ENCODE peak calls at places on chromosomes 16 and 17, in eight cellular contexts. C is RCC 7860; N is left colon; D is stimulated activated CD8-positive, alpha-beta memory T cell treated with anti-CD3 and anti-CD28 coated beads, Interleukin-15, amount 100 ng/mL, for 24 hours; B is DND-41; J is kidney glomerular epithelial cell; G is fibroblast of lung; T is activated naive CD4-positive, alpha-beta T cell. S is an unnamed sample.

GRCh38 chr16:761580-761979 is 1.0 kb downstream of the MSLN start:
- DNase-seq in J (no peak), D (no peak), N (no peak), B (no peak), C (no peak), T (no peak), G (no peak), S (no peak)

GRCh38 chr17:42078396-42079042 is 19.8 kb downstream of the ZNF385C start:
- DNase-seq in B (no peak), C (no peak), T (no peak), N (no peak), G (no peak), D (no peak), J (no peak), S (no peak)

GRCh38 chr17:67260051-67260987 is 15.3 kb upstream of the HELZ start:
- DNase-seq in N (no peak), G (peak; percentile 95), B (no peak), D (no peak), T (no peak), J (no peak), C (no peak), S (no peak)

GRCh38 chr17:11736613-11737289 is 138.5 kb downstream of the DNAH9 start:
- DNase-seq in T (no peak), C (no peak), B (no peak), J (no peak), D (no peak), G (no peak), N (no peak), S (no peak)

GRCh38 chr17:50192116-50192872 is 9.1 kb downstream of the COL1A1 start:
- DNase-seq in G (no peak), C (no peak), B (no peak), N (no peak), J (no peak), D (no peak), T (no peak), S (no peak)

GRCh38 chr16:3497771-3498170 is 2.5 kb upstream of the C16orf90 start:
- DNase-seq in C (no peak), J (no peak), G (no peak), T (no peak), D (no peak), B (no peak), N (no peak), S (no peak)

GRCh38 chr16:65315004-65315398 is 193.1 kb upstream of the CDH11 start:
- DNase-seq in C (no peak), G (no peak), J (no peak), T (no peak), N (no peak), D (no peak), B (no peak), S (no peak)

GRCh38 chr16:10564591-10564990 is 15.8 kb downstream of the EMP2 start:
- DNase-seq in N (no peak), D (no peak), B (no peak), C (no peak), T (no peak), G (no peak), J (no peak), S (no peak)

GRCh38 chr16:84120023-84120422 is 3.3 kb upstream of the MBTPS1 start:
- DNase-seq in T (no peak), N (no peak), J (no peak), G (no peak), B (no peak), D (no peak), C (no peak), S (no peak)

GRCh38 chr17:968812-969766 is 10.5 kb downstream of the NXN start:
- DNase-seq in T (no peak), B (no peak), C (no peak), J (peak; percentile 21), D (no peak), G (no peak), N (no peak), S (no peak)

GRCh38 chr16:85569615-85570212 is 43.4 kb upstream of the GSE1 start:
- DNase-seq in T (no peak), D (no peak), J (no peak), N (no peak), C (no peak), B (peak; percentile 92), G (peak; percentile 56), S (peak; percentile 98)

GRCh38 chr16:88071908-88072307 is 120.7 kb downstream of the BANP start:
- DNase-seq in C (no peak), G (no peak), D (no peak), J (no peak), N (no peak), T (no peak), B (no peak), S (no peak)

GRCh38 chr16:82672676-82673075 is 45.9 kb downstream of the CDH13 start:
- DNase-seq in N (no peak), B (no peak), C (no peak), T (no peak), J (no peak), G (no peak), D (no peak), S (no peak)

GRCh38 chr16:12673466-12673865 is 130.2 kb downstream of the CPPED1 start:
- DNase-seq in D (no peak), T (no peak), N (no peak), C (no peak), J (no peak), B (no peak), G (no peak), S (no peak)

GRCh38 chr16:28609631-28610594 is at the start of gene SULT1A1:
- DNase-seq in T (no peak), D (no peak), G (no peak), C (no peak), B (no peak), N (peak; percentile 83), J (peak; percentile 26), S (no peak)

GRCh38 chr17:64148699-64149098 is 18.8 kb upstream of the ERN1 start:
- DNase-seq in G (no peak), T (no peak), D (no peak), B (peak; percentile 19), J (no peak), C (peak; percentile 19), N (no peak), S (no peak)

GRCh38 chr17:27294689-27295630 is 1.0 kb downstream of the WSB1 start:
- DNase-seq in D (no peak), G (peak; percentile 94), T (peak; percentile 37), C (peak; percentile 66), J (peak; percentile 86), B (peak; percentile 68), N (peak; percentile 77), S (peak; percentile 22)

GRCh38 chr17:17765359-17765758 is 71.4 kb downstream of the SREBF1 start:
- DNase-seq in N (no peak), J (no peak), D (no peak), T (no peak), B (no peak), C (no peak), G (no peak), S (no peak)

GRCh38 chr17:36089888-36090836 is at the start of gene CCL3:
- DNase-seq in N (no peak), B (no peak), D (no peak), J (no peak), T (no peak), G (no peak), C (no peak), S (no peak)

GRCh38 chr16:53052519-53053501 is at the start of gene CHD9NB:
- DNase-seq in J (peak; percentile 91), C (peak; percentile 84), D (no peak), T (no peak), N (peak; percentile 81), G (peak; percentile 88), B (peak; percentile 27), S (no peak)

GRCh38 chr17:40251576-40251975 is 32.5 kb downstream of the WIPF2 start:
- DNase-seq in B (no peak), J (peak; percentile 80), C (peak; percentile 91), D (no peak), N (peak; percentile 48), G (peak; percentile 77), T (no peak), S (no peak)

GRCh38 chr17:40095944-40096791 is 4.2 kb downstream of the NR1D1 start:
- DNase-seq in N (peak; percentile 75), G (no peak), J (no peak), B (peak; percentile 67), T (peak; percentile 64), D (peak; percentile 40), C (no peak), S (no peak)

GRCh38 chr17:62631086-62631935 is 3.8 kb downstream of the MRC2 start:
- DNase-seq in N (peak; percentile 16), B (no peak), G (no peak), D (no peak), C (no peak), J (no peak), T (no peak), S (no peak)

GRCh38 chr17:75078097-75079022 is 9.4 kb upstream of the SLC16A5 start:
- DNase-seq in B (no peak), T (no peak), C (peak; percentile 89), J (peak; percentile 97), N (peak; percentile 62), D (no peak), G (peak; percentile 59), S (no peak)

GRCh38 chr16:87740441-87740840 is 25.3 kb downstream of the KLHDC4 start:
- DNase-seq in C (no peak), T (no peak), J (no peak), N (no peak), B (no peak), G (peak; percentile 38), D (no peak), S (peak; percentile 93)

GRCh38 chr16:68470461-68471150 is 22.3 kb upstream of the SMPD3 start:
- DNase-seq in B (peak; percentile 32), N (peak; percentile 51), D (no peak), J (no peak), C (no peak), G (no peak), T (no peak), S (no peak)

GRCh38 chr16:50809561-50809960 is 67.7 kb downstream of the CYLD start:
- DNase-seq in D (no peak), C (no peak), B (no peak), N (no peak), J (no peak), T (no peak), G (no peak), S (no peak)

GRCh38 chr16:5709889-5710288 is 612.3 kb upstream of the EEF2KMT start:
- DNase-seq in N (no peak), J (peak; percentile 16), B (peak; percentile 52), C (no peak), D (no peak), G (no peak), T (no peak), S (no peak)

GRCh38 chr17:82399030-82399429 is 19.1 kb upstream of the HEXD start:
- DNase-seq in J (no peak), D (no peak), B (no peak), G (peak; percentile 70), N (no peak), C (no peak), T (no peak), S (no peak)

GRCh38 chr16:89019511-89019910 is 42.5 kb upstream of the CBFA2T3 start:
- DNase-seq in N (no peak), D (no peak), J (no peak), T (no peak), C (no peak), G (no peak), B (no peak), S (no peak)

GRCh38 chr16:4200000-4200780 is 41.7 kb downstream of the SRL start:
- DNase-seq in T (no peak), D (no peak), B (peak; percentile 44), C (peak; percentile 44), N (peak; percentile 62), G (peak; percentile 64), J (peak; percentile 55), S (peak; percentile 50)

GRCh38 chr17:59534583-59534982 is 30.8 kb upstream of the DHX40 start:
- DNase-seq in T (no peak), D (no peak), B (no peak), N (no peak), C (no peak), J (no peak), G (no peak), S (peak; percentile 2)

GRCh38 chr16:14324581-14324980 is 253.5 kb downstream of the MRTFB start:
- DNase-seq in B (no peak), T (no peak), D (no peak), N (no peak), J (peak; percentile 57), C (peak; percentile 56), G (peak; percentile 62), S (no peak)

GRCh38 chr16:90035902-90036301 is 16.6 kb upstream of the DBNDD1 start:
- DNase-seq in N (no peak), C (no peak), G (no peak), D (no peak), B (no peak), J (no peak), T (no peak), S (no peak)

S was measured in COR-L47.